ENCODE peak calls at places on chromosomes 16 and 17, in four cellular contexts. Y, W, C and H are unnamed samples.

GRCh38 chr17:38534498-38534885 is 71.3 kb downstream of the SRCIN1 start:
- DNase-seq in C (no peak), W (no peak), Y (no peak), H (no peak)

GRCh38 chr16:89005201-89006035 is 28.4 kb upstream of the CBFA2T3 start:
- DNase-seq in C (no peak), Y (no peak), W (no peak), H (no peak)

GRCh38 chr16:75445298-75445697 is 12.0 kb upstream of the CFDP1 start:
- DNase-seq in W (no peak), Y (no peak), C (no peak), H (no peak)

GRCh38 chr16:27977966-27978365 is 85.5 kb downstream of the GSG1L start:
- DNase-seq in W (no peak), C (no peak), Y (no peak), H (no peak)

GRCh38 chr17:79130536-79131273 is 56.1 kb downstream of the ENGASE start:
- DNase-seq in C (no peak), Y (no peak), W (no peak), H (no peak)

GRCh38 chr17:38879878-38880727 is 10.2 kb downstream of the LASP1 start:
- DNase-seq in W (no peak), Y (no peak), C (no peak), H (no peak)

GRCh38 chr17:39757931-39758873 is 20.5 kb downstream of the GRB7 start:
- DNase-seq in C (no peak), W (peak), Y (no peak), H (no peak)

GRCh38 chr17:81885869-81886548 is 5.4 kb downstream of the ALYREF start:
- DNase-seq in C (peak), W (no peak), Y (no peak), H (no peak)

GRCh38 chr17:36602030-36602737 is 801 bp downstream of the MRM1 start:
- DNase-seq in C (no peak), Y (no peak), W (no peak), H (no peak)

GRCh38 chr16:19959736-19960135 is 75.1 kb upstream of the GPRC5B start:
- DNase-seq in W (no peak), Y (no peak), C (no peak), H (no peak)

GRCh38 chr17:56416682-56417351 is 176.7 kb upstream of the NOG start:
- DNase-seq in Y (no peak), W (no peak), C (no peak), H (no peak)

GRCh38 chr16:1966460-1966859 is at the start of gene RNF151:
- DNase-seq in C (no peak), Y (no peak), W (no peak), H (no peak)

GRCh38 chr16:64017789-64018188 is 1104.1 kb downstream of the CDH11 start:
- DNase-seq in Y (no peak), W (no peak), C (no peak), H (no peak)

GRCh38 chr17:65134035-65134434 is 3.1 kb upstream of the RGS9 start:
- DNase-seq in C (no peak), Y (no peak), W (no peak), H (no peak)

GRCh38 chr17:50207792-50208567 is 6.5 kb upstream of the COL1A1 start:
- DNase-seq in C (no peak), W (no peak), Y (no peak), H (no peak)

GRCh38 chr17:79988163-79988971 is 47.3 kb downstream of the TBC1D16 start:
- DNase-seq in W (no peak), Y (peak), C (no peak), H (no peak)

GRCh38 chr16:51306116-51306515 is 155.0 kb upstream of the SALL1 start:
- DNase-seq in W (no peak), Y (no peak), C (no peak), H (no peak)

GRCh38 chr16:69799601-69800000 is 37.5 kb downstream of the WWP2 start:
- DNase-seq in Y (no peak), C (no peak), W (no peak), H (no peak)

GRCh38 chr16:69793521-69793920 is 31.4 kb downstream of the WWP2 start:
- DNase-seq in Y (no peak), W (no peak), C (no peak), H (no peak)

GRCh38 chr16:69798466-69798865 is 36.3 kb downstream of the WWP2 start:
- DNase-seq in W (no peak), C (no peak), Y (no peak), H (no peak)

GRCh38 chr16:69796285-69797118 is 34.4 kb downstream of the WWP2 start:
- DNase-seq in W (no peak), C (peak), Y (peak), H (peak)
- TF ChIP-seq FOXK2 in W (peak), C (peak), Y (no peak), H (no peak)

GRCh38 chr17:2056221-2057129 is 1.6 kb downstream of the HIC1 start:
- DNase-seq in C (no peak), W (no peak), Y (no peak), H (no peak)
- TF ChIP-seq FOXM1 in C (no peak), W (no peak), Y (no peak), H (no peak)

DNA sequence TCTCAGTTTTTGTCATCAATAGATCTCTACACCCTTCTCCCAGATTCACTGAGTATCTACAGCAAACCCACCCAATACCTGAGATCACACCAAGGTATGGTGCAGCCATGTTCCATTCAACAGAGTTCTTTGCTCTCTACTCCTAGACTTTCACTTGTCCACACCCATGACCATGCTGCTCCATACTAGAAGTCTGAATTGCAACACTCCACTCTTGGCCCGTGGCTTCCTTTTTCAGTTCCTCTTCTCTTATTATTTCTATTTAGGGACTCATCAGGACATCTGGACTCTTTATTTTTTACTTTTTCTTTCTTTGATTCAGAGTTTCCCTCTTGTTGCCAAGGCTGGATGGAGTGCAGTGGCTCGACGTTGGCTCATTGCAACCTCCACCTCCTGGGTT is 37.1 kb downstream of the YWHAE start:
- DNase-seq in Y (no peak), C (no peak), W (no peak), H (no peak)
- TF ChIP-seq FOXK2 in Y (no peak), C (no peak), W (no peak), H (no peak)

DNA sequence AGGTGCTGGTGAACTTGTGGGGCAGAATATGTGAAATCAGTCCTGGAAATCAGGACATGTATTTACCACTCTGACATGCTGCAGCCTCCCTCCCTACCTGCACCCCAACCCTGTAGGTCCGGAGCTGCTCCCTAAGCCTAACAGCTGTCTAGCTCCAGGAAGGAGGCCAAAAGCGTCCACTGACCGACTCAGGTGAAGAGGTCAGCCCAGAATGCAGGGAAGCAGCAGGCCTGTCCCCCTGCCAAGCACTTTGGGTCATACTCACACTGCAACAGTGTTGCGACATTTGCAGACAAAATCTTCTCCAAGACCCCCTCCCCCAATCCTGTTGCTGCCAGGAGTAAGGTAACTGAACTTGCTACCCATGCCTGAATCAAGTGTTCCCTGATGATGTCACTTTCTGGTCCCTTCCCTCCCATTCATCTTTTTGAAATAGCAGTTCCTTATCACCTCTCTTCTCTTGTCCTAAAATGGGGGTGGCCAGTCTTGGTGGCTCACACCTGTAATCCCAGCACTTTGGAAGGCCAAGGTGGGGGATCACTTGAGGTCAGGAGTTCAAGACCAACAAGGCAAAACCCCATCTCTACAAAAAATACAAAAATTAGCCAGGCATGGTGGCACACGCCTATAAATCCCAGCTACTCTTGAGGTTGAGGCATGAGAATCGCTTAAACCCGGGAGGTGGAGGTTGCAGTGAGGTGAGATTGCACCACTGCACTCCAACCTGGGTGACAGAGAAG is 1.3 kb upstream of the ACLY start:
- DNase-seq in Y (no peak), C (no peak), W (no peak), H (no peak)
- TF ChIP-seq FOXM1 in Y (no peak), C (no peak), W (no peak), H (no peak)

GRCh38 chr17:46045639-46046038 is 46.6 kb downstream of the STH start:
- DNase-seq in W (no peak), Y (peak), C (no peak), H (no peak)

GRCh38 chr17:46042248-46042647 is 43.2 kb downstream of the STH start:
- DNase-seq in W (no peak), C (no peak), Y (no peak), H (no peak)

GRCh38 chr17:46044989-46045388 is 45.9 kb downstream of the STH start:
- DNase-seq in Y (no peak), C (no peak), W (no peak), H (no peak)

GRCh38 chr17:46043606-46044005 is 44.6 kb downstream of the STH start:
- DNase-seq in C (no peak), W (no peak), Y (no peak), H (no peak)

DNA sequence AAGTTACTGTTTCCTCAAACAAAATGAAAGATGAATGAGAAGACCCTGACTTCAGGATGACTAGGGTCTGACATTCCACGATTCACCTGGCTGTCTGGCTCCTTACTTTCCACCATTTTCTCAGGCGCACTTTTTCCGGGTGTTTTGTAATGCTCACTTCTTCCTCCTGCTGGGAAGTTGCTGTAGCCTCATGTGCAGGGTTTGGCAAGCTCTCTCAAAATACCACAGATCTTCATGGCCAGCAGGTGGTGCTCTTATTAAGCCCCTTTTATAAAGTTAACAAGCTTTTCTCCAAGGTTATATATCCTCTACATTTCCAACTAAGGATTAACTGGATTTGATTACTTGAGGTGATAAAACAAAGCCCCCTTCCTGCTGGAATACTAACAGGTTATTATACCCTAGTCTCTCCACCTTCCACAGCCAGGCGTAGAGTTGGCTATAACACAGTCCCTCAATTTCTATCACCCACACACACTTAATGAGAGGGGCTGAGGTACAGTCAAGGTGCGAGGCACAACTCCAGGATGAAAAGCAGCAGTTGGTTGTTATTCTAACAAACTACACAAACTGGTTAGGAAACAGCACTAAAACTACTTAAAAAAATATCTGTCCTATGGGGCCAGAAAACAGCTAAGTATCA is 45.4 kb downstream of the STH start:
- DNase-seq in C (peak), Y (peak), W (no peak), H (peak)
- TF ChIP-seq FOXK2 in C (peak), Y (no peak), W (no peak), H (no peak)

GRCh38 chr16:55532227-55532626 is 23.4 kb downstream of the LPCAT2 start:
- DNase-seq in Y (no peak), W (no peak), C (no peak), H (no peak)
- TF ChIP-seq FOXM1 in Y (no peak), W (no peak), C (no peak), H (no peak)

DNA sequence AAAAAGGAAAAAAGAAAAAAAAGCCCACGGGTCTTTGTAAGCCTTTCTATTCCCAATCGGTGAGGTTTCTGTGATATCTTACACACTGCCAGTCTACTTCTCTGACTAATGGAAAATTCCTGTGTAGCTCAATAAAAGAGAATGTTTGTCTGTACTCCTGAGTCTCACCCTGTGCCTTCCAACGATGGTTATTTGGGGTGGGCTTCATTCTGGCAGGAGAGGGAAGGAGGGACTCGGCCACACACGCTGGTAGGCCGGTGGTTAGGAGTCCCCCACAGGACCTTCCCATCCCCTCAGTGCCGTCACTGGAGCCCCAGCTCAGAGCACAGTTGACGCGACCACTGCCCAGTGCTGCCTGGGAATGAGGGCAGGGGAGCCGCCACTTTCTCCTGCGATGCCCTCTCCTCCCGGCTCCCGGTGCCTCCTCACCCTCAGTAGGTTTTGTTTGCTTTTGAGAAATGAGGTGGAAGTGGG is 68.0 kb downstream of the AMFR start:
- DNase-seq in W (no peak), Y (no peak), C (no peak), H (no peak)
- TF ChIP-seq FOXK2 in W (no peak), Y (no peak), C (no peak), H (no peak)

DNA sequence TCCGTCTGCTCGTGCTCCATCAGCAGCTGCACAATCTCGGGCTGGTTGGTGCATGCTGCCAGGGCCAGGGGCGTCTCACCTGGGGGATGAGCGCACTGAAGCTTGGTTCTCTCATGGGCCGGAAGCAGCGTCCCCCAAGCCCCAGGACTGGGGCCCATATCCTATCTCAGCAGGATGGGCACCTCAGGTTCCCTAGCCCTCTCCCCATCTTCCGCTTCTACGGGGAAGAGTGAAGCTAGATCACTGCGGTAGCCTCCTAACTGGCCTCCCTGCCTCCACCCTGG is 24.8 kb downstream of the TRPV3 start:
- DNase-seq in Y (no peak), C (no peak), W (no peak), H (no peak)
- TF ChIP-seq FOXM1 in Y (no peak), C (no peak), W (no peak), H (no peak)